ENCODE peak calls at places on chromosomes 5 and 9, in five cellular contexts. T, G, H, B and U are unnamed samples.

GRCh38 chr9:126483468-126484056 is 130.2 kb upstream of the LMX1B start:
- DNase-seq in T (no peak), G (no peak), H (no peak), B (no peak), U (no peak)

GRCh38 chr5:34583167-34583566 is 73.0 kb upstream of the RAI14 start:
- DNase-seq in T (no peak), G (no peak), H (no peak), B (no peak), U (no peak)

GRCh38 chr5:102753889-102754498 is 1.1 kb upstream of the PAM start:
- DNase-seq in T (no peak), G (no peak), H (no peak), B (peak; percentile 43), U (peak; percentile 4)

GRCh38 chr5:54713923-54714581 is 196.5 kb downstream of the SNX18 start:
- DNase-seq in T (no peak), G (no peak), H (no peak), B (no peak), U (no peak)

GRCh38 chr5:107563957-107564544 is 106.7 kb downstream of the EFNA5 start:
- DNase-seq in T (no peak), G (no peak), H (no peak), B (no peak), U (no peak)

GRCh38 chr9:27385606-27386005 is 88.7 kb upstream of the EQTN start:
- DNase-seq in T (no peak), G (no peak), H (no peak), B (no peak), U (no peak)

GRCh38 chr5:133967715-133968056 is 739 bp downstream of the C5orf15 start:
- DNase-seq in T (no peak), G (no peak), H (no peak), B (peak; percentile 26), U (no peak)

GRCh38 chr5:140286424-140286823 is 16.5 kb downstream of the PFDN1 start:
- DNase-seq in T (no peak), G (no peak), H (no peak), B (no peak), U (no peak)

GRCh38 chr9:79642671-79643070 is 70.9 kb downstream of the TLE4 start:
- DNase-seq in T (no peak), G (no peak), H (no peak), B (no peak), U (no peak)

GRCh38 chr9:111300140-111300735 is 29.8 kb downstream of the OR2K2 start:
- DNase-seq in T (no peak), G (no peak), H (no peak), B (no peak), U (peak; percentile 13)

GRCh38 chr9:125906893-125907292 is 159.7 kb downstream of the PBX3 start:
- DNase-seq in T (no peak), G (no peak), H (no peak), B (no peak), U (no peak)

GRCh38 chr5:1769017-1769640 is 30.5 kb downstream of the MRPL36 start:
- DNase-seq in T (no peak), G (no peak), H (no peak), B (no peak), U (no peak)
- H3K9me3 ChIP-seq in T (no peaks in the 10 kb centered on the region), G (no peaks in the 10 kb centered on the region), H (no peaks in the 10 kb centered on the region), B (no peaks in the 10 kb centered on the region), U (no peaks in the 10 kb centered on the region)

GRCh38 chr5:78534148-78535009 is 114.2 kb downstream of the LHFPL2 start:
- DNase-seq in T (no peak), G (peak; percentile 30), H (no peak), B (no peak), U (no peak)

GRCh38 chr5:78536797-78537196 is 111.8 kb downstream of the LHFPL2 start:
- DNase-seq in T (no peak), G (no peak), H (no peak), B (no peak), U (no peak)

GRCh38 chr5:78538240-78538850 is 110.2 kb downstream of the LHFPL2 start:
- DNase-seq in T (no peak), G (no peak), H (no peak), B (no peak), U (no peak)

GRCh38 chr5:78537821-78538220 is 110.8 kb downstream of the LHFPL2 start:
- DNase-seq in T (no peak), G (peak; percentile 58), H (no peak), B (peak; percentile 58), U (peak; percentile 36)

DNA sequence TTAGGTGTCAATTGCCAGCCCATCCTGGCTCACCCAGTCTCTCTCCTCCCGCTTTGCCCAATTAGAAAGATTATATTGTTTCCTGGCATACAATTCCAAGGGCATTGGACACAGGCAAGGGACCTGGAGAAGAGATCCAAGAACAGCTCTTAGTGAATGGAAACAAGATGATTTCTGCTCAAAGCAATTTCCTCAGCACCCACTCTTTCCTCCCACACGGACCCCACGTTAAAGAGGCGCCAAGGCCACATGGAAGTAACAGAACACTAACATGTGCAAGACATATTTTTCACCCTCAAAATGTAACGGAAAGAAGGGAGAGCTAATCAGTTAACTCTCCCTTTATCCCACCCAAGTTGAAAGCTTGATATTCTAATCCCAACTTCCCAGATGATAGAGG is 111.2 kb downstream of the LHFPL2 start:
- DNase-seq in T (no peak), G (no peak), H (no peak), B (no peak), U (no peak)
- TF ChIP-seq REST in T (no peak), G (no peak), H (no peak), B (no peak), U (no peak)

DNA sequence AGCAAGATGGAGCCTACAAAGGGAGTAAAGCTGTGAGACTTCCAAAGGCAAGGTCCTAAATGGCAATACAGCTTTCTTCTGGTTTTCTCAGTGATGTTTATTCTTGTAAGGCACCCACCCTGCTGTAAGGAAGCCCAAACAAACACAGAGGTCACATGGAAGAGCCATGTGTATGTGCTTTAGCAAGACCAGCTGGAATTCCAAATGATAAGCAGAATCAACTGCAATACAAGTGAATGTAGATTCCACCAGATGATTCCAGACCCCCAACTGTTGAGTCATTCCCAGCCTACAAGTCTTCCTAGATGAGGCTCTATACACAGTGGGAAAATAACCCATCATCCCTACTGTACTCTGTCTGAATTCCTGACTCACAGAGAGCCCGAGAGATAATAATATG is 122.8 kb downstream of the DEPDC1B start:
- DNase-seq in T (no peak), G (no peak), H (no peak), B (no peak), U (no peak)
- H3K9me3 ChIP-seq in T (no peaks in the 10 kb centered on the region), G (no peaks in the 10 kb centered on the region), H (no peaks in the 10 kb centered on the region), B (no peaks in the 10 kb centered on the region), U (no peaks in the 10 kb centered on the region)

GRCh38 chr5:32285489-32286138 is 27.1 kb downstream of the MTMR12 start:
- DNase-seq in T (no peak), G (peak; percentile 83), H (no peak), B (no peak), U (no peak)
- TF ChIP-seq REST in T (no peak), G (no peak), H (no peak), B (no peak), U (no peak)

DNA sequence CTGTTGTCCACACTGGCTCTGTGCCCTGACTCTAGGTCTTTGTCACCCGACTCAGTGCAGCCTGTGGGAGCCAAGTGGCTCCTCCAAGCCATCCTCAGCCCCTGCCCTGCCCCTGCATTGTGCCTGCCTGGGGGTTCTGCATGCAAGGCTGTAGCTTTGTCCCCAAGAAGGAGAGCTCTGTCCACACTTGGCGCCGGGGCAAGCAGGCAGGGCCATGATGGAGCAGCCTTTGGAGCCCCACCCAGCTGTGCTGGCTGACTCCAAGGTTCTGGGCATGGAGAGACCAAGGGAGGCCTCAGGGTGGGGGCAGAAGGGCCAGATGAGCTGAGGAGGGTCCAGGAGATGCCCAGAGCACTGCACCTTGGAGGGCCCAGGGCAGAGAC is 226.2 kb downstream of the CACNA1B start:
- DNase-seq in T (no peak), G (no peak), H (no peak), B (no peak), U (no peak)
- H3K9me3 ChIP-seq in T (no peaks in the 10 kb centered on the region), G (no peaks in the 10 kb centered on the region), H (no peaks in the 10 kb centered on the region), B (no peaks in the 10 kb centered on the region), U (no peaks in the 10 kb centered on the region)

GRCh38 chr9:133713960-133714495 is 24.1 kb downstream of the SARDH start:
- DNase-seq in T (no peak), G (no peak), H (no peak), B (no peak), U (no peak)
- TF ChIP-seq REST in T (no peak), G (no peak), H (no peak), B (no peak), U (no peak)